ENCODE peak calls at places on chromosomes 12 and 14, in six cellular contexts. H is H9, C is H1, T is mesendoderm, K is mesenchymal stem cell, S is IMR-90. N is an unnamed sample.
A peak's percentile ranks its signal among the peaks of the same experiment; 100 is the strongest.

GRCh38 chr14:33676135-33676566 is 274.7 kb downstream of the EGLN3 start:
- DNase-seq in H (peak; percentile 89), C (peak; percentile 73), T (peak; percentile 90), K (peak; percentile 49), S (no peak), N (peak; percentile 37)

GRCh38 chr14:77812028-77812427 is 12.1 kb downstream of the ADCK1 start:
- DNase-seq in H (no peak), C (no peak), T (no peak), K (no peak), S (no peak), N (no peak)

GRCh38 chr12:15208871-15209656 is 12.2 kb downstream of the RERG start:
- DNase-seq in H (no peak), C (no peak), T (no peak), K (peak; percentile 26), S (no peak), N (no peak)

GRCh38 chr12:47777741-47778558 is 4.9 kb downstream of the SLC48A1 start:
- DNase-seq in H (no peak), C (no peak), T (peak; percentile 55), K (no peak), S (no peak), N (no peak)

GRCh38 chr14:88948199-88948598 is 123.7 kb downstream of the TTC8 start:
- DNase-seq in H (no peak), C (no peak), T (no peak), K (no peak), S (peak; percentile 11), N (no peak)

GRCh38 chr14:38186217-38186616 is 21.5 kb upstream of the SSTR1 start:
- DNase-seq in H (no peak), C (no peak), T (no peak), K (no peak), S (no peak), N (no peak)

GRCh38 chr12:28253175-28253641 is 63.0 kb downstream of the CCDC91 start:
- DNase-seq in H (no peak), C (no peak), T (no peak), K (no peak), S (peak; percentile 43), N (no peak)

GRCh38 chr14:99245541-99246511 is 26.2 kb downstream of the BCL11B start:
- DNase-seq in H (peak; percentile 89), C (peak; percentile 87), T (peak; percentile 95), K (no peak), S (no peak), N (no peak)

GRCh38 chr12:4664111-4664510 is 15.2 kb downstream of the NDUFA9 start:
- DNase-seq in H (no peak), C (no peak), T (peak; percentile 54), K (peak; percentile 68), S (peak; percentile 92), N (no peak)

GRCh38 chr12:50764861-50765324 is 992 bp downstream of the ATF1 start:
- DNase-seq in H (no peak), C (no peak), T (peak; percentile 62), K (peak; percentile 62), S (peak; percentile 35), N (no peak)

GRCh38 chr14:100103261-100104005 is 38.2 kb downstream of the EVL start:
- DNase-seq in H (no peak), C (no peak), T (no peak), K (no peak), S (peak; percentile 13), N (no peak)

GRCh38 chr12:4900327-4900726 is 9.4 kb upstream of the KCNA1 start:
- DNase-seq in H (no peak), C (no peak), T (peak; percentile 26), K (no peak), S (peak; percentile 27), N (no peak)

GRCh38 chr12:109719123-109720022 is 5.7 kb downstream of the FAM222A start:
- DNase-seq in H (peak; percentile 79), C (no peak), T (peak; percentile 79), K (peak; percentile 32), S (peak; percentile 5), N (no peak)

GRCh38 chr14:91372680-91373495 is 44.7 kb downstream of the CCDC88C start:
- DNase-seq in H (no peak), C (no peak), T (no peak), K (no peak), S (no peak), N (no peak)

GRCh38 chr12:106431839-106432411 is 74.4 kb downstream of the POLR3B start:
- DNase-seq in H (no peak), C (no peak), T (no peak), K (no peak), S (peak; percentile 66), N (no peak)

GRCh38 chr14:73945159-73945670 is 4.7 kb downstream of the FAM161B start:
- DNase-seq in H (no peak), C (no peak), T (no peak), K (no peak), S (no peak), N (no peak)

GRCh38 chr12:47155457-47156166 is 75.9 kb upstream of the AMIGO2 start:
- DNase-seq in H (no peak), C (no peak), T (peak; percentile 21), K (peak; percentile 82), S (peak; percentile 70), N (no peak)

GRCh38 chr14:56972948-56973347 is 162.7 kb upstream of the OTX2 start:
- DNase-seq in H (no peak), C (no peak), T (no peak), K (no peak), S (no peak), N (no peak)

DNA sequence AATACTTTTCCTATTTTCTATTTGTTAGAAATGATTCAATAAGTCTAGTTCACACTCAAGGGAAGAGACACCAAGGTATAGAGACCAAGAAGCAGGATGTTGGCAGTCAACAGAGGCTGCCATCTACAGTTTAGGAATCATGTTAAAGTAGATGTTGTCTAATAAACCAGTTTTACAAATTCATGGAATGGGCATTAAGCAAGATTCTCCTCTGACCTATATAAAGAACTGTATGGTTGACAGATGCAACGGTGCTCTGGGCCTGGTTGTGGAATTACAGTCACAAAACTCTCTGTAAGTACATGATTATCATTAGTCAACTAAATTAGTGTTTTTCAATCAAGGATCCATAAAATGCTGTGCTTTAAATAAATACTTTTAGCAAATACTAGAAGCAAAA is 475.1 kb downstream of the NAV3 start:
- DNase-seq in H (no peak), C (no peak), T (no peak), K (no peak), S (no peak), N (no peak)
- H3K27ac ChIP-seq in H (no peak overlapping the region), C (no peak overlapping the region), T (no peak overlapping the region), K (no peak overlapping the region), S (no peak overlapping the region), N (no peak overlapping the region)

GRCh38 chr14:62692490-62693106 is 352.7 kb downstream of the KCNH5 start:
- DNase-seq in H (no peak), C (no peak), T (no peak), K (peak; percentile 60), S (peak; percentile 51), N (no peak)
- H2BK120ac ChIP-seq in H (no peak overlapping the region), C (no peak overlapping the region), T (no peak overlapping the region), K (peak overlapping the region; percentile 73), S (peak overlapping the region; percentile 94), N (no peak overlapping the region)

DNA sequence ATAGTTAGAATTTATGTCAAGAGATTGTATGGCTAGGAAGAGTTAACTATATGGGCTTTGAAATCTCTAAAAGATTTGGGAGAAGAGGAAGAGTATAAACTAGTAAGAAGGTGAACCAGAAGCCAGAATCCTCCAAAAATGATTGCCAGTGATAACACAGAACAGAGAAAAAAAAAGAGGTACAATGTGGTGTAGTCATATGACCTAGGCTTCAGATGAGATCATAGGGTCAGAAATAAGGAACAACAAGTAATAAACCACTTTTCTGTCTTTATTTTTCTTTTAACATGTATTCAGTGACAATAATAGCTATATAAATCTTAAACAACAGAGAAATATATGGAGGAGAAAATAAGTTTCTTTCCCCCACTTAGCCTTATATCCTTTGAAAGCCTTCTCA is 1.9 kb upstream of the NECAP1 start:
- DNase-seq in H (no peak), C (no peak), T (no peak), K (no peak), S (no peak), N (no peak)
- H3K27ac ChIP-seq in H (no peak overlapping the region), C (no peak overlapping the region), T (no peak overlapping the region), K (no peak overlapping the region), S (no peak overlapping the region), N (no peak overlapping the region)

GRCh38 chr12:122943196-122943595 is 23.1 kb downstream of the ABCB9 start:
- DNase-seq in H (no peak), C (no peak), T (no peak), K (no peak), S (peak; percentile 30), N (no peak)

GRCh38 chr12:122944588-122944987 is 21.7 kb downstream of the ABCB9 start:
- DNase-seq in H (no peak), C (no peak), T (no peak), K (peak; percentile 58), S (peak; percentile 56), N (no peak)

GRCh38 chr12:122946690-122947271 is 19.5 kb downstream of the ABCB9 start:
- DNase-seq in H (no peak), C (no peak), T (peak; percentile 70), K (peak; percentile 100), S (peak; percentile 100), N (no peak)

GRCh38 chr12:122947352-122947792 is 18.9 kb downstream of the ABCB9 start:
- DNase-seq in H (no peak), C (no peak), T (no peak), K (no peak), S (no peak), N (no peak)

GRCh38 chr12:122945047-122945592 is 21.1 kb downstream of the ABCB9 start:
- DNase-seq in H (no peak), C (no peak), T (no peak), K (no peak), S (no peak), N (no peak)
- H2BK120ac ChIP-seq in H (no peak overlapping the region), C (no peak overlapping the region), T (no peak overlapping the region), K (peak overlapping the region; percentile 76), S (peak overlapping the region; percentile 90), N (no peak overlapping the region)

N was measured in neuronal stem cell.